ENCODE peak calls at places on chromosomes 4 and X, in four cellular contexts. B is prostate gland, A is HCT116, K is breast epithelium. C is an unnamed sample.

GRCh38 chr4:108171541-108172230 is 3.0 kb upstream of the LEF1 start:
- DNase-seq in B (no peak), K (no peak), A (no peak), C (no peak)

GRCh38 chrX:118392726-118393125 is 46.8 kb downstream of the WDR44 start:
- DNase-seq in B (no peak), A (no peak), K (no peak), C (no peak)

GRCh38 chr4:183449193-183449888 is 4.9 kb downstream of the CDKN2AIP start:
- DNase-seq in B (no peak), A (no peak), K (no peak), C (no peak)

GRCh38 chr4:26141916-26142638 is 178.7 kb upstream of the RBPJ start:
- DNase-seq in B (peak; percentile 65), K (no peak), A (no peak), C (peak; percentile 54)

GRCh38 chr4:73711989-73712388 is 28.4 kb upstream of the CXCL8 start:
- DNase-seq in K (no peak), A (no peak), B (no peak), C (no peak)

GRCh38 chrX:72352786-72353185 is 47.1 kb upstream of the CITED1 start:
- DNase-seq in K (no peak), B (no peak), A (no peak), C (no peak)

GRCh38 chr4:143455211-143455610 is 58.3 kb upstream of the SMARCA5 start:
- DNase-seq in A (no peak), B (no peak), K (no peak), C (no peak)

GRCh38 chr4:127012549-127012948 is 620.2 kb upstream of the INTU start:
- DNase-seq in A (no peak), B (no peak), K (no peak), C (no peak)

GRCh38 chr4:8104491-8105302 is 53.9 kb downstream of the ABLIM2 start:
- DNase-seq in B (no peak), K (no peak), A (no peak), C (no peak)

GRCh38 chrX:52271212-52271611 is 86.5 kb downstream of the MAGED4 start:
- DNase-seq in B (no peak), A (no peak), K (no peak), C (no peak)

GRCh38 chr4:4696521-4696920 is 154.7 kb upstream of the STX18 start:
- DNase-seq in K (no peak), A (no peak), B (no peak), C (no peak)

GRCh38 chrX:64394874-64395567 is at the start of gene MTMR8:
- DNase-seq in K (peak; percentile 75), B (peak; percentile 76), A (peak; percentile 41), C (peak; percentile 83)

GRCh38 chr4:8703857-8704495 is 111.4 kb downstream of the CPZ start:
- DNase-seq in A (no peak), K (peak; percentile 25), B (no peak), C (no peak)

GRCh38 chr4:17557880-17558279 is 19.1 kb upstream of the LAP3 start:
- DNase-seq in B (no peak), K (no peak), A (no peak), C (no peak)

GRCh38 chr4:73864365-73864764 is 4.8 kb upstream of the CXCL1 start:
- DNase-seq in K (no peak), B (peak; percentile 24), A (no peak), C (no peak)

GRCh38 chr4:142297313-142297712 is 548.8 kb downstream of the INPP4B start:
- DNase-seq in K (no peak), B (no peak), A (no peak), C (no peak)

GRCh38 chr4:71304289-71304850 is 34.5 kb upstream of the SLC4A4 start:
- DNase-seq in B (no peak), K (no peak), A (no peak), C (no peak)

GRCh38 chrX:110059410-110059809 is 56.5 kb downstream of the TMEM164 start:
- DNase-seq in A (no peak), K (no peak), B (no peak), C (no peak)

GRCh38 chr4:26406346-26406975 is 83.8 kb downstream of the CCKAR start:
- DNase-seq in A (no peak), B (no peak), K (no peak), C (no peak)

GRCh38 chrX:114970806-114971205 is 46.6 kb downstream of the IL13RA2 start:
- DNase-seq in B (no peak), K (no peak), A (no peak), C (no peak)

GRCh38 chr4:7041851-7042696 is 1.1 kb upstream of the TADA2B start:
- DNase-seq in A (no peak), K (no peak), B (peak; percentile 20), C (peak; percentile 58)

GRCh38 chr4:84623661-84624060 is 40.7 kb downstream of the CDS1 start:
- DNase-seq in A (no peak), K (no peak), B (no peak), C (no peak)

GRCh38 chrX:48996969-48997368 is 5.1 kb downstream of the GRIPAP1 start:
- DNase-seq in A (no peak), B (no peak), K (no peak), C (no peak)

GRCh38 chr4:137510866-137511265 is 21.4 kb downstream of the PCDH18 start:
- DNase-seq in A (peak; percentile 62), K (no peak), B (no peak), C (no peak)

GRCh38 chr4:2432991-2433530 is 14.3 kb downstream of the CFAP99 start:
- DNase-seq in A (no peak), B (no peak), K (no peak), C (no peak)

GRCh38 chr4:156771171-156771837 is 200.3 kb downstream of the PDGFC start:
- DNase-seq in B (peak; percentile 90), A (peak; percentile 51), K (no peak), C (no peak)

GRCh38 chr4:185359767-185360446 is 35.8 kb downstream of the LRP2BP start:
- DNase-seq in A (no peak), B (no peak), K (no peak), C (no peak)

GRCh38 chr4:141132689-141133145 is 552 bp downstream of the RNF150 start:
- DNase-seq in K (no peak), B (peak; percentile 29), A (no peak), C (peak; percentile 7)

GRCh38 chrX:71622347-71623104 is 4.2 kb upstream of the CXCR3 start:
- DNase-seq in A (peak; percentile 19), K (peak; percentile 58), B (peak; percentile 63), C (peak; percentile 87)

GRCh38 chr4:680565-680930 is 6.2 kb downstream of the MYL5 start:
- DNase-seq in A (no peak), B (no peak), K (peak; percentile 56), C (peak; percentile 55)
- H3K4me3 ChIP-seq in A (no peak overlapping the region), B (no peak overlapping the region), K (peak overlapping the region; percentile 63), C (peak overlapping the region; percentile 39)

DNA sequence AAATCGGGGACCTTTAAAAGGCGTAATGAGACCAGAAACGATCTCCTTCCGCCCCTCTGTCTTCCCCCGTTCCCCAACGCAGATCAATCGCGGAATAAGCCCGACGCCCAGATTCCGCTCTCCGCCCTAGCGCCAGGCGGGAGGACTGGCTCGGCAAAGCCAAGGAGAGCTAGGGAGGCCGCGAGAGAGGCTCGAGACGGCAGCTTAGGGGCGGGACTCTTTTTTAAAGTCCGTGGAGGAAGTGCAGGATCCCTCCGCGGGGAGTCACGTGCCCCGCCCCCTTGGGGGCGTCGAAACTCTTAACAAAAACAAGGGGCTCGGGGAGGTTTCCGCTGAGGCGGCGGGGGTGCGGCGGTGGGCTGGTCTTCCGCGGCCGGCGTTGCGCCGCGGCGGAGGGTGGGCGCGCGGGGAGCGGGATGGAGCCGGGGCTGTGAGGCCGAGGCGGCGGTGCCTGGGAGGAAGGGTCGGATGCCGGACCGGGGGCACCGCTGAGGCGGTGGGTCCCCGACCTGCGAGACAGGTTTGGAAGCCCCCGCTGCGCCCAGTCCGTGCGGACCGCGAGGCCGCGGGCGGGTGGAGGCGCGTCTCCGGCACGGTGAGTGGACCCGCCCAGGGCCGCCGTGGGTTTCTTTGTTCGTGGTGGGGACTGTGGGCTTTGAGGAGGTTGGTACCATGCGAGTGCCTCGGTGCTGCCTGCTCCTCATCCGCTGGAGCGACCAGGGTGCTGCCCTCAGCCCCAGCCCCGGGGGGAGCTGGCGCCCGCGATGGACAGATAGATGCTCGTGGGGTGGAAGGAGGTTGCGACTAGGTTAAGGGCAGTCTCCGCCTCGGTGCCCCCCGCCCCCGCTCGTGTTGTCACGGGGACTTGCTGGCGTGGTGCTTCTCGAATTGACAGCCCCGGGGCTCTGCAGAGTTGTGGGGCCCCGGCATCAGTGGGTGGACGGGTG is at the start of gene CCNG2:
- DNase-seq in K (peak; percentile 85), B (peak; percentile 90), A (no peak), C (peak; percentile 88)
- TF ChIP-seq POLR2A in K (peak; percentile 51), B (peak; percentile 86), A (peak; percentile 57), C (peak; percentile 72)

GRCh38 chr4:54542540-54543041 is 115.2 kb upstream of the KIT start:
- DNase-seq in K (no peak), A (no peak), B (no peak), C (no peak)
- TF ChIP-seq POLR2AphosphoS5 in K (no peak), A (no peak), B (no peak), C (no peak)

DNA sequence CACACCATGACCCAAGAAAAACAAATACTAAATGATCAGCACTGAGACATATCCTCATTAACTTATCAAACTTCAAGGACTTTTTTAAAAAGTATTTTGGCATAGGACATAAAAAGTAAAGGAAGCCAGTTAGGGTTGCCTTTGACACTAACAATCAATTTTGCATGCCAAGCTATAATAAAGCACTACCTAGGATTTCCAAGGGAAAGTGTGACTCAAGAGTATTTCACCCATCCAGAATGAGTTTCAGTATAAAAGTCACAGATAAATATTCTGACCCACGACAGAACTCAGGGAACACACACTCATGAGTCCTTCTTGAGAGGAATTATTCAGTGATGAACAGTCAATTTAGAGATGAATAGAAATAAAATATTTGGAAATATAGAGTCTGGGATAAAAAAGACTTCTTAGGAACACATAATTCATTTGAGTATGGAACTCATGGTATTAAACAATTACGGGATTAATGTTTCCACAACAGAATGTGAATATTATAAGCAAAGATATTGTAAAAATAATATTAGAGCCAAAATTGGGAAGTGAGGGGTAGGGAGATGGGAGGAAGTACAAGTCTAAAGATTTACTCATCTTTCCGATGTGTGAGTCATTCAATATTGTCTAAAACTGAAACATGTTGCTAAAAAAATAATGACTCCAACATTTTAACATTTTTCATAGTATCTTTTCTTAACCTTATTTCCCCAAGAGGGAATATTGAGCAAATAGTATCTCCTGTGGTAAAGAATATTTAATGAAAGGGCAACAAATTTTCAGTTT is 143.5 kb upstream of the LNX1 start:
- DNase-seq in B (no peak), A (no peak), K (no peak), C (no peak)
- H3K4me3 ChIP-seq in B (no peak overlapping the region), A (no peak overlapping the region), K (no peak overlapping the region), C (no peak overlapping the region)

DNA sequence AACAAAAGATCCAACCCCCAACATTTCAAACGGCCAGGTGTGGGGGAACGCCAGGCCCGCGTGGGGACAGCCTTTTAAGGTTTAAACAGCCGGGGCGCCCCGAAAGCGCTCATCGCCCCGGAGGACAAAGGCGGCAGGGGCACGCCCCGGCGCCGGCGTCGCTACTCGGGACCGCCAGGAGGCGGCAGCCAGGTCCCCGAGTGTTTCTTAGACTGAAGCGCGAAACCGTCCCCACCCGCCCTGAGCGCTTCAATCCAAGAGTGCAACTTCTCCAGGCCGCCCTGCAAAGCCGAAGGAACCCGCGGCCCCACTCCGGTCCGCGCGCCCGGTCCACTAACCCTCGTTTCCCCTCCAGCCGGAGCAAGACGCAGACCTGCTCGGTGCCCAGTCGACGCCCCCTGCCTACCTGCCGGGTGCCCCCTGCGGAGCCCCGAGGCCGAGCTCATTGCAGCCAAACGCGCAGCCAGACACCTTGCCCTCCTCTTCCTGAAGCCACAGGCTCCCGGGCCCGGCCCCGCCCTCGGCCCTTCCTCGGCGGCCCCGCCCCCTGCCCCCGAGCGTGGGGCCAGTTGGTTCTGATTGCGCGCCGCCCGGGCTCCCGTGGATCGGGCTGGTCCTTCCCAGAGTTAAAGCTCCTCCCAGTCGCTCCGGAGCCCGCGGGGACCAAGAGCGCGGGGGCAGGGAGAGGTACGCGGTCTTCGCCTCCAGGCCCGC is at the start of gene CASP6:
- DNase-seq in A (peak; percentile 51), K (peak; percentile 84), B (peak; percentile 84), C (peak; percentile 93)
- TF ChIP-seq POLR2A in A (no peak), K (no peak), B (peak; percentile 63), C (peak; percentile 87)

GRCh38 chrX:153926594-153926862 is 464 bp upstream of the ARHGAP4 start:
- DNase-seq in A (no peak), B (no peak), K (no peak), C (no peak)
- TF ChIP-seq POLR2AphosphoS5 in A (no peak), B (no peak), K (no peak), C (no peak)